ENCODE peak calls at places on chromosomes 7 and 10, in ten cellular contexts. L, I, U, N, J, H, M, Q, T and K are unnamed samples.

GRCh38 chr7:66099551-66100407 is 14.9 kb upstream of the CRCP start:
- DNase-seq in I (peak), L (peak), T (peak), U (peak), H (peak), Q (peak), M (peak), J (no peak), N (peak), K (peak)

GRCh38 chr10:74799840-74800239 is 26.6 kb upstream of the KAT6B start:
- DNase-seq in L (no peak), T (no peak), J (peak), H (no peak), M (no peak), I (peak), Q (peak), U (peak), N (peak), K (no peak)

GRCh38 chr7:113804475-113805130 is 114.2 kb downstream of the PPP1R3A start:
- DNase-seq in L (no peak), T (no peak), H (no peak), M (no peak), J (no peak), I (peak), N (peak), Q (no peak), U (no peak), K (no peak)

GRCh38 chr7:130441408-130441854 is 615 bp upstream of the CEP41 start:
- DNase-seq in Q (peak), H (no peak), M (no peak), U (peak), L (no peak), N (peak), I (peak), J (no peak), T (no peak), K (peak)

GRCh38 chr10:101155896-101156295 is 24.8 kb downstream of the TLX1 start:
- DNase-seq in L (no peak), I (no peak), M (no peak), T (no peak), J (no peak), N (no peak), H (no peak), U (no peak), Q (no peak), K (no peak)

GRCh38 chr10:21134645-21135395 is 237.7 kb upstream of the NEBL start:
- DNase-seq in I (no peak), N (peak), U (peak), T (no peak), H (no peak), J (no peak), L (no peak), M (no peak), Q (no peak), K (peak)

GRCh38 chr10:71754562-71754961 is 18.8 kb downstream of the VSIR start:
- DNase-seq in J (no peak), H (no peak), N (no peak), Q (no peak), M (no peak), I (no peak), L (no peak), U (no peak), T (no peak), K (no peak)

GRCh38 chr10:3169738-3170137 is 2.8 kb downstream of the PITRM1 start:
- DNase-seq in M (no peak), Q (no peak), I (no peak), H (no peak), T (no peak), L (no peak), J (no peak), U (no peak), N (no peak), K (no peak)

GRCh38 chr10:30557884-30558283 is 71.7 kb downstream of the LYZL2 start:
- DNase-seq in L (no peak), U (no peak), I (peak), M (no peak), T (no peak), N (peak), Q (peak), J (no peak), H (no peak), K (no peak)

GRCh38 chr7:91941450-91941849 is 788 bp downstream of the AKAP9 start:
- DNase-seq in I (peak), N (peak), U (peak), Q (peak), J (peak), H (peak), T (peak), M (peak), L (no peak), K (peak)

GRCh38 chr7:151432658-151433521 is 7.1 kb downstream of the CRYGN start:
- DNase-seq in H (peak), I (no peak), U (no peak), J (no peak), L (no peak), T (peak), N (no peak), Q (no peak), M (peak), K (no peak)

GRCh38 chr7:107938448-107939250 is 47.7 kb downstream of the DLD start:
- DNase-seq in T (no peak), I (peak), J (no peak), N (peak), M (no peak), L (no peak), H (no peak), U (no peak), Q (peak), K (peak)

GRCh38 chr10:1688531-1688930 is 48.8 kb downstream of the ADARB2 start:
- DNase-seq in T (no peak), H (no peak), U (no peak), J (no peak), N (no peak), Q (no peak), L (no peak), M (no peak), I (no peak), K (no peak)

GRCh38 chr10:110978204-110978603 is 58.8 kb downstream of the SHOC2 start:
- DNase-seq in T (no peak), U (no peak), J (no peak), M (no peak), H (no peak), N (peak), I (no peak), L (no peak), Q (peak), K (no peak)

GRCh38 chr7:115924398-115924797 is 106.2 kb downstream of the TFEC start:
- DNase-seq in T (no peak), M (no peak), J (no peak), Q (no peak), U (no peak), L (no peak), H (no peak), I (no peak), N (no peak), K (peak)

GRCh38 chr10:75633568-75633967 is 202.1 kb downstream of the LRMDA start:
- DNase-seq in I (no peak), U (no peak), H (no peak), Q (no peak), J (no peak), L (no peak), M (no peak), T (no peak), N (no peak), K (no peak)

GRCh38 chr10:31147220-31147608 is 115.5 kb upstream of the ZNF438 start:
- DNase-seq in I (peak), J (no peak), T (no peak), L (no peak), Q (peak), N (peak), H (no peak), U (peak), M (no peak), K (no peak)

GRCh38 chr7:44814956-44815355 is 18.5 kb downstream of the PPIA start:
- DNase-seq in U (no peak), T (no peak), M (no peak), L (no peak), J (no peak), I (peak), Q (no peak), N (no peak), H (no peak), K (no peak)

GRCh38 chr10:110618206-110618605 is 25.9 kb upstream of the RBM20 start:
- DNase-seq in N (no peak), L (no peak), J (no peak), U (no peak), T (no peak), I (no peak), H (no peak), M (no peak), Q (no peak), K (no peak)

GRCh38 chr10:89115876-89116627 is 91.1 kb downstream of the CH25H start:
- DNase-seq in I (peak), H (no peak), U (peak), Q (peak), L (no peak), T (no peak), M (no peak), J (peak), N (peak), K (no peak)